ENCODE peak calls at places on chromosomes 3 and 15, in seven cellular contexts. V is CD8-positive, alpha-beta memory T cell; W is colonic mucosa; D is PC-9; S is ascending aorta; F is effector memory CD4-positive, alpha-beta T cell; J is GM23248. M is an unnamed sample.

GRCh38 chr3:100993309-100993708 is at the start of gene ABI3BP:
- DNase-seq in D (no peak), F (no peak), J (peak), S (peak), V (no peak), W (peak), M (peak)

GRCh38 chr15:43107741-43108140 is 1.9 kb upstream of the UBR1 start:
- DNase-seq in S (no peak), W (no peak), J (no peak), F (no peak), D (no peak), V (no peak), M (no peak)

GRCh38 chr3:172103724-172104123 is 64.3 kb downstream of the FNDC3B start:
- DNase-seq in V (no peak), F (no peak), S (no peak), D (peak), J (peak), W (no peak), M (no peak)

GRCh38 chr3:127174715-127175140 is 18.2 kb upstream of the PRR23E start:
- DNase-seq in V (no peak), F (no peak), S (no peak), J (no peak), W (peak), D (no peak), M (no peak)

GRCh38 chr3:123367467-123368154 is 81.3 kb downstream of the ADCY5 start:
- DNase-seq in V (no peak), D (no peak), S (no peak), F (no peak), J (no peak), W (no peak), M (no peak)

GRCh38 chr3:132730891-132731580 is 8.8 kb upstream of the NPHP3 start:
- DNase-seq in F (no peak), V (no peak), J (peak), W (no peak), S (no peak), D (no peak), M (no peak)

GRCh38 chr3:169812844-169813677 is at the start of the genes LRRC34 and LRRIQ4:
- DNase-seq in V (peak), F (peak), D (peak), S (peak), J (peak), W (peak), M (peak)

GRCh38 chr15:45110256-45110820 is 3.6 kb downstream of the DUOX2 start:
- DNase-seq in V (no peak), D (no peak), S (no peak), F (no peak), J (no peak), W (no peak), M (no peak)

GRCh38 chr3:158086776-158087175 is 19.4 kb downstream of the SHOX2 start:
- DNase-seq in V (no peak), S (no peak), W (no peak), D (no peak), J (no peak), F (no peak), M (no peak)

GRCh38 chr3:44805960-44806359 is 44.4 kb downstream of the KIF15 start:
- DNase-seq in S (no peak), F (no peak), V (no peak), J (no peak), D (no peak), W (no peak), M (no peak)

GRCh38 chr3:98746122-98746521 is 17.0 kb upstream of the ST3GAL6 start:
- DNase-seq in D (no peak), W (no peak), S (no peak), J (no peak), F (no peak), V (no peak), M (no peak)

GRCh38 chr3:14523792-14524191 is 16.4 kb downstream of the GRIP2 start:
- DNase-seq in J (peak), F (no peak), D (no peak), V (no peak), W (no peak), S (peak), M (no peak)

GRCh38 chr3:184584001-184584891 is 22.7 kb downstream of the EPHB3 start:
- DNase-seq in D (no peak), S (no peak), V (no peak), W (no peak), F (no peak), J (no peak), M (no peak)

GRCh38 chr3:60304103-60304502 is 947.1 kb downstream of the FHIT start:
- DNase-seq in J (peak), W (no peak), V (no peak), F (no peak), D (no peak), S (no peak), M (no peak)

GRCh38 chr3:171967137-171967783 is 72.1 kb upstream of the FNDC3B start:
- DNase-seq in F (no peak), J (peak), W (no peak), D (peak), V (no peak), S (no peak), M (no peak)

GRCh38 chr3:50445919-50446318 is 57.5 kb downstream of the CACNA2D2 start:
- DNase-seq in V (no peak), J (no peak), D (no peak), W (peak), S (no peak), F (no peak), M (peak)

GRCh38 chr3:195160257-195160898 is 110.6 kb downstream of the XXYLT1 start:
- DNase-seq in W (no peak), F (no peak), V (no peak), S (no peak), J (peak), D (no peak), M (no peak)

GRCh38 chr3:1943395-1944118 is 155.1 kb upstream of the CNTN4 start:
- DNase-seq in V (no peak), J (no peak), S (no peak), W (no peak), F (no peak), D (no peak), M (no peak)

GRCh38 chr15:98416222-98416835 is 232.0 kb upstream of the IGF1R start:
- DNase-seq in W (no peak), D (no peak), J (no peak), F (no peak), S (no peak), V (no peak), M (no peak)

GRCh38 chr15:74540761-74541493 is at the start of gene ARID3B:
- DNase-seq in D (peak), W (peak), J (peak), V (peak), F (peak), S (peak), M (peak)

GRCh38 chr3:74631341-74631740 is 16.9 kb upstream of the CNTN3 start:
- DNase-seq in D (no peak), F (no peak), S (no peak), J (peak), W (no peak), V (no peak), M (no peak)

GRCh38 chr3:69738291-69738690 is 973 bp upstream of the MITF start:
- DNase-seq in J (peak), W (no peak), V (no peak), F (no peak), S (no peak), D (peak), M (no peak)

GRCh38 chr15:60626669-60627068 is 147.7 kb upstream of the ICE2 start:
- DNase-seq in F (no peak), V (no peak), S (no peak), W (no peak), J (peak), D (no peak), M (no peak)

GRCh38 chr15:32802296-32802936 is 84.6 kb downstream of the GREM1 start:
- DNase-seq in D (peak), F (no peak), S (no peak), W (no peak), V (no peak), J (peak), M (no peak)

GRCh38 chr3:2154596-2154995 is 55.9 kb downstream of the CNTN4 start:
- DNase-seq in W (no peak), V (no peak), D (no peak), J (no peak), S (no peak), F (no peak), M (no peak)

GRCh38 chr15:41648770-41649169 is 11.4 kb upstream of the MGA start:
- DNase-seq in W (no peak), F (no peak), J (peak), V (no peak), S (no peak), D (no peak), M (no peak)

GRCh38 chr3:112007641-112008040 is 8.9 kb downstream of the TAGLN3 start:
- DNase-seq in V (no peak), J (peak), S (no peak), D (no peak), F (no peak), W (no peak), M (no peak)

GRCh38 chr3:148205945-148206845 is 491.5 kb upstream of the AGTR1 start:
- DNase-seq in D (no peak), W (no peak), V (no peak), S (no peak), F (no peak), J (peak), M (no peak)

GRCh38 chr3:136751259-136752045 is 726 bp downstream of the STAG1 start:
- DNase-seq in W (peak), V (peak), F (peak), J (peak), S (peak), D (peak), M (peak)

GRCh38 chr3:37492468-37492867 is 318.1 kb upstream of the LRRFIP2 start:
- DNase-seq in S (no peak), F (no peak), D (no peak), W (no peak), J (no peak), V (no peak), M (no peak)
- H3K27ac ChIP-seq in S (peak), F (no peak), D (no peak), W (no peak), J (no peak), V (no peak), M (no peak)

GRCh38 chr3:142489572-142490323 is 41.9 kb upstream of the XRN1 start:
- DNase-seq in V (no peak), D (peak), J (no peak), S (no peak), F (no peak), W (no peak), M (no peak)
- H3K27ac ChIP-seq in V (no peak), D (no peak), J (no peak), S (no peak), F (no peak), W (no peak), M (no peak)

DNA sequence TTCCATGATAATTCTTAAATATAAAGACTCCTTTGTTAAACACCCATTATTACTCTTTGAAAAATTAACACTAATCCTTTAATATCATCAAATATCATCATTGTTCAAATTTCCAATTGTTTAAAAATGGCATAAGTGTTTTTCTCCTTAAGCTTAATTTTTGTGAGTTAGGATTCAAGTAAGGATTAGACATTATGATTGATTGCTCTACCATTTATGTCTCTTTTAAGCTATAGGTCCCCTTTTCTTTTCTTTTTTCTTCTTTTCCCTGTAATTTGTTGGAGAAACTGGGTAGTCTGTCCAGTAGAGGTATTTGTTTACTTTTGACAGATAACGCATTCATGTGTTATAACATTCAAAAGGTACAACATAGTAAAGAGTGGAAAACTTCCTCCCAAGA is 9.1 kb downstream of the ABHD2 start:
- DNase-seq in W (no peak), S (no peak), F (no peak), D (no peak), V (no peak), J (no peak), M (no peak)
- H3K27ac ChIP-seq in W (no peak), S (peak), F (no peak), D (no peak), V (no peak), J (no peak), M (peak)

DNA sequence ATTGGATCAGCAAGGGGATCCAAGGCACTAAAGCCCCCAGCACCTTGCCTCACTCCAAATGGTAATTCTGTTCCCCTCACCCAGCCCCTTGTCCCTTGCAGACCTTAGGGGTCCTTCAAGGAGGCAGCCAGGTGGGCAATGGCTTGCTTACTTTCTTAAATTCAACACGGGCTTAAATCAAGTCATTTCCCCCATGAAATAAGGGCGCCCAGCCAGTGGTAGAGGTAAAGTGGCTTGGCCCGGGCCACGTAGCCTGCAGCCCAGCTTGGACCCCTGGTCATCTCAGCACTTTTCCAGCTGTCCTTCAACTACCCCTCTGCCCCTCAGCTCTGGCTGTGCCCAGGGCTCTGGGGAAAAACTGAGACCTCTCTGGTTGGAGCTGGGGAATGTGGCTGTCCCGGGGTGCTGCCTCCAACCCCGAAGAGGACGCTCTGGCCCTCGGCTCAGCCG is 1.2 kb downstream of the PSTPIP1 start:
- DNase-seq in W (no peak), S (no peak), D (no peak), F (no peak), J (no peak), V (no peak), M (no peak)
- H3K27ac ChIP-seq in W (peak), S (peak), D (no peak), F (peak), J (peak), V (peak), M (no peak)

DNA sequence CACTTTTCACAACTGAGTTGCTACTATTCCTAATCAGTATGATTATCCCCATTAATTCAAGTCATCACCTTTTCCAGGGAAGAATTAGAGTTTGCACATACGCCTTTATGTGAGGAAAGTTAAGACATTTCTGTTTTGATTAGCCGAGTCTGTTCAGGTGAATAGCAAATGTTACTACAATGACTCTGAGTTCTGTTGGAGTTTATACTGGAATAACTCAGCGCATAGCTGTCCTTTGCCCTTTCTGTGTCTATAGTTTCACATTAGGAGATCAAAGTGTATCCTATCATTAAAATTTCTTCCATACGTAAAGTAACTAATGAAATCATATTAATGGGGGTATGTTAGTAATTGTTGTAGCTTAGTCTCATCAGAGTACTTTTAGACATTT is 4.9 kb downstream of the RAB8B start:
- DNase-seq in F (no peak), J (no peak), V (no peak), D (no peak), S (no peak), W (no peak), M (no peak)
- H3K27ac ChIP-seq in F (peak), J (no peak), V (peak), D (no peak), S (peak), W (peak), M (no peak)

DNA sequence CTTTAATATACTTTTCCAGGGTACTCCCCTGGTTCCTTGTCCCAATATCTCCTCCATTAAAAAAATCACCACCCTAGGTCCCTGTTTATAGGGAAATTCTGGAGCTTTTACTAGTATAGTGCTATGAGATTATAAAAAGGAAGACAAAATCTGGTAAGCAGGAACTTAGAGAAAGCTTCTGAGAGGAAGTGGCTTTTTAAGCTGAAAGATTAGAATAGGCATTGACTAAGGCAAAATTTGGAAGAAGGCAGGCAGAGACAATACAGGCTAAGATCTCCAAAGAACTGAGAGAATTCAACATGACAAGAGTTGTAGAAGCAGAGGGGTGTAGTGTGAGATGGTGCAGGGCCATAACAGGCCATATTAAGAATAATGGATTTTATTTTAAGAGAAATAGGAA is 25.8 kb downstream of the SGO1 start:
- DNase-seq in J (no peak), V (no peak), F (no peak), S (no peak), D (no peak), W (no peak), M (no peak)
- H3K27ac ChIP-seq in J (no peak), V (no peak), F (no peak), S (no peak), D (no peak), W (no peak), M (no peak)

GRCh38 chr3:24494616-24495333 is at the start of gene THRB:
- DNase-seq in W (peak), F (no peak), V (no peak), J (peak), S (peak), D (peak), M (peak)

GRCh38 chr3:24493951-24494615 is 567 bp downstream of the THRB start:
- DNase-seq in V (no peak), J (peak), D (peak), S (peak), F (no peak), W (peak), M (peak)

GRCh38 chr3:24496529-24497482 is 2.2 kb upstream of the THRB start:
- DNase-seq in V (no peak), S (peak), D (no peak), W (peak), F (no peak), J (peak), M (peak)

GRCh38 chr3:24492971-24493551 is 1.6 kb downstream of the THRB start:
- DNase-seq in W (no peak), J (peak), V (no peak), F (no peak), S (no peak), D (peak), M (no peak)

GRCh38 chr3:24495334-24495994 is 814 bp upstream of the THRB start:
- DNase-seq in V (no peak), F (no peak), S (peak), W (peak), J (peak), D (peak), M (peak)
- H3K27ac ChIP-seq in V (peak), F (no peak), S (peak), W (peak), J (no peak), D (peak), M (peak)

GRCh38 chr3:146505496-146505895 is 36.1 kb upstream of the PLSCR2 start:
- DNase-seq in V (no peak), J (no peak), W (no peak), F (no peak), D (no peak), S (no peak), M (no peak)

GRCh38 chr3:146511402-146512134 is 32.8 kb downstream of the PLSCR1 start:
- DNase-seq in F (no peak), V (no peak), J (no peak), W (no peak), D (no peak), S (no peak), M (no peak)

GRCh38 chr3:146504546-146505197 is 35.3 kb upstream of the PLSCR2 start:
- DNase-seq in W (no peak), J (no peak), F (no peak), V (no peak), D (peak), S (no peak), M (no peak)

GRCh38 chr3:146503459-146504202 is 34.3 kb upstream of the PLSCR2 start:
- DNase-seq in F (no peak), J (peak), S (no peak), D (peak), V (no peak), W (peak), M (no peak)

GRCh38 chr3:146507331-146508120 is 36.9 kb downstream of the PLSCR1 start:
- DNase-seq in V (no peak), J (no peak), S (no peak), D (no peak), W (no peak), F (no peak), M (no peak)
- H3K27ac ChIP-seq in V (no peak), J (peak), S (no peak), D (peak), W (peak), F (no peak), M (peak)

GRCh38 chr3:168165390-168166269 is 69.9 kb upstream of the GOLIM4 start:
- DNase-seq in J (peak), F (no peak), W (peak), V (no peak), D (peak), S (peak), M (peak)
- H3K27ac ChIP-seq in J (peak), F (no peak), W (no peak), V (no peak), D (no peak), S (no peak), M (no peak)

M was measured in pancreas.